ENCODE peak calls at places on chromosomes 4 and X, in five cellular contexts. One of them, this sample, is unnamed.
A peak's percentile ranks its signal among the peaks of the same experiment; 100 is the strongest.

GRCh38 chr4:135256111-135256510 is 1054.5 kb upstream of the PABPC4L start:
- DNase-seq in fibroblast of pulmonary artery: peak; percentile 33
- DNase-seq in NCI-H1092: no peak
- DNase-seq in GM06990: no peak
- DNase-seq in left lung: no peak
- DNase-seq in this sample: no peak

GRCh38 chr4:7905461-7905915 is 34.2 kb downstream of the AFAP1 start:
- DNase-seq in fibroblast of pulmonary artery: peak; percentile 53
- DNase-seq in left lung: no peak
- DNase-seq in NCI-H1092: no peak
- DNase-seq in GM06990: no peak
- DNase-seq in this sample: no peak

GRCh38 chr4:150971901-150972300 is 43.2 kb downstream of the LRBA start:
- DNase-seq in NCI-H1092: no peak
- DNase-seq in left lung: no peak
- DNase-seq in GM06990: no peak
- DNase-seq in fibroblast of pulmonary artery: peak; percentile 20
- DNase-seq in this sample: no peak

GRCh38 chr4:121034010-121034409 is 38.3 kb downstream of the NDNF start:
- DNase-seq in NCI-H1092: no peak
- DNase-seq in left lung: no peak
- DNase-seq in fibroblast of pulmonary artery: peak; percentile 59
- DNase-seq in GM06990: no peak
- DNase-seq in this sample: no peak

GRCh38 chr4:78552398-78553396 is 1.1 kb downstream of the ANXA3 start:
- DNase-seq in GM06990: no peak
- DNase-seq in left lung: no peak
- DNase-seq in NCI-H1092: no peak
- DNase-seq in fibroblast of pulmonary artery: peak; percentile 34
- DNase-seq in this sample: no peak

GRCh38 chr4:16750882-16751642 is 147.4 kb downstream of the LDB2 start:
- DNase-seq in fibroblast of pulmonary artery: peak; percentile 15
- DNase-seq in NCI-H1092: no peak
- DNase-seq in GM06990: no peak
- DNase-seq in left lung: no peak
- DNase-seq in this sample: no peak

GRCh38 chrX:134469481-134469880 is 9.5 kb downstream of the HPRT1 start:
- DNase-seq in NCI-H1092: no peak
- DNase-seq in left lung: no peak
- DNase-seq in GM06990: no peak
- DNase-seq in fibroblast of pulmonary artery: peak; percentile 44
- DNase-seq in this sample: no peak

GRCh38 chr4:7186081-7186480 is 6.3 kb upstream of the SORCS2 start:
- DNase-seq in left lung: peak; percentile 47
- DNase-seq in fibroblast of pulmonary artery: no peak
- DNase-seq in NCI-H1092: no peak
- DNase-seq in GM06990: no peak
- DNase-seq in this sample: no peak

GRCh38 chrX:126165401-126165720 is 728 bp downstream of the DCAF12L2 start:
- DNase-seq in left lung: no peak
- DNase-seq in NCI-H1092: no peak
- DNase-seq in GM06990: no peak
- DNase-seq in fibroblast of pulmonary artery: no peak
- DNase-seq in this sample: no peak

GRCh38 chr4:184805462-184806245 is 20.1 kb downstream of the ACSL1 start:
- DNase-seq in GM06990: peak; percentile 36
- DNase-seq in fibroblast of pulmonary artery: no peak
- DNase-seq in NCI-H1092: no peak
- DNase-seq in left lung: peak; percentile 87
- DNase-seq in this sample: peak; percentile 58

GRCh38 chrX:154308108-154308946 is 12.7 kb downstream of the TKTL1 start:
- DNase-seq in NCI-H1092: no peak
- DNase-seq in left lung: no peak
- DNase-seq in fibroblast of pulmonary artery: peak; percentile 55
- DNase-seq in GM06990: peak; percentile 39
- DNase-seq in this sample: no peak

GRCh38 chrX:147838465-147839131 is 73.1 kb upstream of the FMR1 start:
- DNase-seq in left lung: no peak
- DNase-seq in fibroblast of pulmonary artery: no peak
- DNase-seq in NCI-H1092: no peak
- DNase-seq in GM06990: no peak
- DNase-seq in this sample: no peak

GRCh38 chr4:44186850-44187246 is 261.8 kb downstream of the KCTD8 start:
- DNase-seq in fibroblast of pulmonary artery: no peak
- DNase-seq in GM06990: no peak
- DNase-seq in NCI-H1092: no peak
- DNase-seq in left lung: no peak
- DNase-seq in this sample: no peak

GRCh38 chr4:83631066-83631465 is 95.2 kb downstream of the GPAT3 start:
- DNase-seq in GM06990: no peak
- DNase-seq in NCI-H1092: no peak
- DNase-seq in fibroblast of pulmonary artery: peak; percentile 52
- DNase-seq in left lung: no peak
- DNase-seq in this sample: no peak

GRCh38 chr4:2341261-2341841 is 77.1 kb downstream of the ZFYVE28 start:
- DNase-seq in fibroblast of pulmonary artery: no peak
- DNase-seq in NCI-H1092: no peak
- DNase-seq in left lung: peak; percentile 74
- DNase-seq in GM06990: no peak
- DNase-seq in this sample: no peak

GRCh38 chrX:100944601-100945000 is 15.9 kb upstream of the XKRX start:
- DNase-seq in fibroblast of pulmonary artery: no peak
- DNase-seq in left lung: no peak
- DNase-seq in GM06990: no peak
- DNase-seq in NCI-H1092: no peak
- DNase-seq in this sample: no peak

GRCh38 chrX:139930923-139931645 is 1.8 kb downstream of the ATP11C start:
- DNase-seq in NCI-H1092: no peak
- DNase-seq in left lung: peak; percentile 71
- DNase-seq in fibroblast of pulmonary artery: peak; percentile 8
- DNase-seq in GM06990: peak; percentile 54
- DNase-seq in this sample: no peak

GRCh38 chr4:53779025-53779424 is 187.7 kb upstream of the LNX1 start:
- DNase-seq in GM06990: no peak
- DNase-seq in left lung: no peak
- DNase-seq in fibroblast of pulmonary artery: peak; percentile 88
- DNase-seq in NCI-H1092: no peak
- DNase-seq in this sample: no peak

GRCh38 chrX:16185725-16186136 is 18.4 kb downstream of the MAGEB17 start:
- DNase-seq in GM06990: peak; percentile 34
- DNase-seq in fibroblast of pulmonary artery: peak; percentile 58
- DNase-seq in NCI-H1092: no peak
- DNase-seq in left lung: no peak
- DNase-seq in this sample: no peak

GRCh38 chrX:46683023-46683422 is 75.9 kb downstream of the SLC9A7 start:
- DNase-seq in NCI-H1092: no peak
- DNase-seq in left lung: no peak
- DNase-seq in GM06990: no peak
- DNase-seq in fibroblast of pulmonary artery: peak; percentile 13
- DNase-seq in this sample: no peak

GRCh38 chrX:13151806-13152510 is 107.5 kb upstream of the FAM9C start:
- DNase-seq in left lung: no peak
- DNase-seq in NCI-H1092: no peak
- DNase-seq in GM06990: no peak
- DNase-seq in fibroblast of pulmonary artery: no peak
- DNase-seq in this sample: no peak